ENCODE peak calls at places on chromosomes 11 and 22, in six cellular contexts. H is suprapubic skin; N is hepatocyte; V is uterus; J is heart left ventricle; U is naive thymus-derived CD4-positive, alpha-beta T cell. W is an unnamed sample. For H3K4me1, the result is how much of the 10 kb centered on the place peaks cover.

GRCh38 chr22:38843716-38844660 is at the start of gene NPTXR:
- DNase-seq in J (peak), U (peak), N (peak), H (no peak), V (no peak), W (peak)

GRCh38 chr11:86558219-86558618 is 114.2 kb downstream of the ME3 start:
- DNase-seq in H (no peak), J (no peak), N (no peak), U (no peak), V (no peak), W (no peak)

GRCh38 chr22:41197808-41198585 is 7.1 kb upstream of the L3MBTL2 start:
- DNase-seq in H (no peak), U (peak), J (peak), N (peak), V (no peak), W (peak)

GRCh38 chr22:22716136-22716535 is 71.7 kb downstream of the GGTLC2 start:
- DNase-seq in J (no peak), N (no peak), U (no peak), H (no peak), V (no peak), W (no peak)

GRCh38 chr22:20112623-20113511 is 3.0 kb upstream of the RANBP1 start:
- DNase-seq in V (no peak), N (no peak), J (no peak), U (no peak), H (no peak), W (no peak)

GRCh38 chr11:33941637-33942160 is 49.8 kb upstream of the LMO2 start:
- DNase-seq in N (no peak), U (no peak), H (no peak), V (peak), J (peak), W (no peak)

GRCh38 chr11:10443152-10443551 is 11.9 kb upstream of the AMPD3 start:
- DNase-seq in N (no peak), H (no peak), J (no peak), U (no peak), V (no peak), W (no peak)

GRCh38 chr11:74157169-74157568 is 13.6 kb downstream of the C2CD3 start:
- DNase-seq in V (no peak), J (no peak), U (no peak), N (no peak), H (no peak), W (no peak)

GRCh38 chr22:39689421-39689820 is 118.9 kb downstream of the CACNA1I start:
- DNase-seq in V (no peak), U (no peak), H (no peak), J (no peak), N (no peak), W (no peak)

GRCh38 chr11:87840786-87841185 is 334.5 kb downstream of the RAB38 start:
- DNase-seq in U (no peak), H (no peak), J (no peak), V (no peak), N (no peak), W (peak)

GRCh38 chr22:49015993-49016908 is 811.4 kb downstream of the BRD1 start:
- DNase-seq in U (no peak), J (peak), N (no peak), H (peak), V (peak), W (no peak)

GRCh38 chr11:72758690-72759389 is 6.6 kb upstream of the ARAP1 start:
- DNase-seq in J (peak), V (peak), U (no peak), N (peak), H (no peak), W (peak)

GRCh38 chr11:9600651-9601040 is 27.2 kb downstream of the WEE1 start:
- DNase-seq in J (no peak), N (peak), U (no peak), H (peak), V (no peak), W (no peak)

GRCh38 chr11:34614334-34615113 is 6.4 kb upstream of the EHF start:
- DNase-seq in H (no peak), N (no peak), J (no peak), V (no peak), U (no peak), W (no peak)

GRCh38 chr22:19720150-19720827 is 3.0 kb upstream of the GP1BB start:
- DNase-seq in N (no peak), J (no peak), U (no peak), V (no peak), H (no peak), W (no peak)

GRCh38 chr11:109527496-109527895 is 105.5 kb downstream of the C11orf87 start:
- DNase-seq in J (no peak), U (no peak), N (no peak), V (no peak), H (no peak), W (no peak)

GRCh38 chr11:127345819-127346459 is 345.4 kb upstream of the KIRREL3 start:
- DNase-seq in U (peak), J (no peak), V (no peak), H (no peak), N (peak), W (peak)

GRCh38 chr11:106998126-106998525 is 20.1 kb downstream of the GUCY1A2 start:
- DNase-seq in U (no peak), V (no peak), J (no peak), H (no peak), N (no peak), W (no peak)

GRCh38 chr11:133892126-133892525 is 46.8 kb upstream of the SPATA19 start:
- DNase-seq in N (no peak), U (no peak), V (no peak), J (no peak), H (peak), W (no peak)

GRCh38 chr22:27828214-27828587 is 26.6 kb upstream of the MN1 start:
- DNase-seq in V (no peak), J (no peak), N (no peak), H (no peak), U (no peak), W (no peak)

GRCh38 chr22:37089451-37089850 is 20.1 kb downstream of the TMPRSS6 start:
- DNase-seq in J (no peak), N (no peak), V (no peak), U (no peak), H (no peak), W (no peak)

GRCh38 chr11:100188137-100188783 is 498.8 kb upstream of the ARHGAP42 start:
- DNase-seq in H (no peak), J (no peak), V (no peak), N (no peak), U (no peak), W (no peak)

GRCh38 chr22:17912942-17913704 is 111.2 kb downstream of the MICAL3 start:
- DNase-seq in J (no peak), V (no peak), U (no peak), H (no peak), N (no peak), W (peak)

GRCh38 chr22:17913705-17914282 is 110.6 kb downstream of the MICAL3 start:
- DNase-seq in N (no peak), J (no peak), V (no peak), H (no peak), U (no peak), W (no peak)

GRCh38 chr22:17910561-17911311 is 113.6 kb downstream of the MICAL3 start:
- DNase-seq in H (no peak), N (peak), J (peak), U (no peak), V (peak), W (peak)

GRCh38 chr22:17911312-17911705 is 113.1 kb downstream of the MICAL3 start:
- DNase-seq in N (no peak), U (no peak), H (no peak), J (no peak), V (no peak), W (no peak)

DNA sequence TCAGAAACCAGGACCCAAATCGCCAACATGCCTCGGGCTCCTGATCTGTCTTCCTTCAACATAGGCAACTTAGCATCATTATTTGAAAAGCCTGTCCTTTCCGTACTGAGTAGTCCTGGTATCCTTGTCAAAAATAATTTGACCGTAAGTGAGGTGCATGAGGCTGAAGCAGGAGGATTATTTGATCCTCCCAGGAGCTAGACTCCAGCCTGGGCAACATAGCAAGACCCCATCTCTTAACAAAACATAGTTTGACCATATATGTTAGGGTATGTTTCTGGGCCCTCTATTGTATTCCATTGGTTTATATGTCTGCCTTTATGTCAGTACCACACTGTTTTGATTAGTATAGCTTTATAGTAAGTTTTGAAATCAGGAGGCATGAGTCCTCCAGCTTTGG is 112.5 kb downstream of the MICAL3 start:
- DNase-seq in H (no peak), N (no peak), J (no peak), V (no peak), U (no peak), W (no peak)
- H3K4me1 ChIP-seq in H (under half), N (under half), J (under half), V (under half), U (under half), W (under half)

DNA sequence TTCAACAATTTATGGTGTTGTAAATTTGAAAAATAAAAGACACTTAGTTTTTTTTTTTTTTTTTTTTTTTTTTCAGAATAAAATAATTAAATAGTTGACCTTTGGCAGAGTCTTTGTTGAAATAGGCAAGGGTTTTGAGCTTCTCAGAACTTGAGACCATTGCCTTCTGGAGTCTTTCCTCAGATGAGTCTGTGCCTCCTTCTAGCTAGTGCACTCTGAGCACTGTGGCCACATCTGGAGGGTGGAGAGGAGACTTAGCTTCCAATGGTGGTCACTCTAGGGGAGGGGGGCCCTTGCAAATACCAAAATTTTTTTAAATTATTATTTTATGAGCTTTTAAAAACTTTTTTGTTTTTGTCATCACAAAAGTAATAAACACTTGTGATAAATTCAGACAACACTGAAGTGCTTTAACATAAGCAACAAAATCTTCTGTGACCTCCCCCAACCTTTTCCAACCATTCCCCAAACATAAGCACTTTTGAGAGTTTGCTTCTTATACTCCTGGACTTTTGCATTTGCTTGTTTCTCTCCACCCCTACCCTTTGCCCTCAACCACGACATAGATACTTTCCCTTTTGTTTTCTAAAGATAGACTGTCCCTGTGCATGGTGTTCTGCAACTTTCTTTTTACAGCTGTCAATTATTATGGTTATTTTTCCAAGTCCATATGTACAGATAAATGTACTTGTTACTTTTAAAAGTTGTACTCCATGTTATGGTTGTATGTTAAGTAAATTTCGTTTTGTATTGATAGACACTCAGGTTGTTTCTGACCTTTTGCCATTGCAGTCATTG is 41.1 kb downstream of the BMAL1 start:
- DNase-seq in H (no peak), U (no peak), N (no peak), J (no peak), V (no peak), W (no peak)
- H3K4me3 ChIP-seq in H (no peak), U (no peak), N (no peak), J (no peak), V (no peak), W (no peak)

GRCh38 chr11:95284057-95285052 is 53.4 kb upstream of the SESN3 start:
- DNase-seq in H (no peak), N (no peak), V (no peak), J (no peak), U (no peak), W (no peak)
- H3K27ac ChIP-seq in H (peak), N (peak), V (no peak), J (no peak), U (no peak), W (no peak)

GRCh38 chr22:17943533-17944204 is 80.7 kb downstream of the MICAL3 start:
- DNase-seq in H (peak), U (no peak), V (no peak), N (no peak), J (no peak), W (no peak)

GRCh38 chr22:17944205-17944725 is 80.1 kb downstream of the MICAL3 start:
- DNase-seq in V (no peak), H (peak), U (no peak), J (no peak), N (no peak), W (no peak)

GRCh38 chr22:17939579-17939978 is 84.8 kb downstream of the MICAL3 start:
- DNase-seq in V (no peak), U (no peak), J (no peak), H (no peak), N (no peak), W (no peak)

GRCh38 chr22:17942721-17943120 is 81.6 kb downstream of the MICAL3 start:
- DNase-seq in H (no peak), J (peak), V (no peak), N (no peak), U (no peak), W (no peak)

DNA sequence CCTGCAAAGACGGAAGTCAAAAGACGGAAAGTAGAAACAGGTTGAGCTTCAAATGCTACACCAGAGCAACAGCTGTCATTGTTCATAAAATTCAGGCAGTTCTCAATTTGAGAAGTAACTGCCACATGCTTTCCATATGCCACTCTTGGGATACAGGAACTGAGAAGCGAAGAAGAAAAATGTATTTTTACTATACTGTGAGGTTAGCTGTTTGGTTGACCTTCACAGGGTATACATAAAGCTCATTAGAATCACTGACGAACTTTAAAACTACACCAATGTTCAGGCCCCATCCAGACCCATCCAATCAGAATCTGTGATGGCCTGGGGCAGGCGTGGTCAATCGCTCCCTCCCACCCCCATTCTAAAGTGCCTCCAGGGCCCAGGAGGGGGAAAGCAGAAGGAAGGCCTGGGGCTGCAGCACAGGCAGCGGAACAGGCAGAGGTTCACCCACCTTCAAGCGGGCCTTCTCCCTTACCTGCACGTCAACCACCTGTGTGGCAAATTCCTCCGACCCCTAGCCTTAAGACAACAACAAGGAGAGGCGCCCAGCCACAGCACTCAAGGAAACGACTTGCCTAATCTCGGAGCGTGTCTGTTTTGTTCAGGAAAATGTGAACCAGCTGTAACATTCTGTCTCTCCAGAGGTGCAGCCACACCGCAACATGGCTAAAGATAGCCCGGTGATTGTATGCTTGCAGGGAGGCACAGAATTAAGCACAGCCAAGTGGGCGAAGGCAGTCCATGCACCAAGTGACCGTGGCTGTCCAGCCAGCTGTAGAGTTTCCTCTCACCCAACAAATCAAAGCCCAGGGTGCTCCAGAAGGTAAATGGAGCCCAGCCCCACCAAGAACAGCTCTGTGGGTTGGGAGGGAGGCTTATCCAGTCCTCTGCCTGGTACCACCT is 82.6 kb downstream of the MICAL3 start:
- DNase-seq in V (no peak), U (no peak), J (peak), N (no peak), H (peak), W (no peak)
- H3K4me1 ChIP-seq in V (under half), U (under half), J (under half), N (under half), H (half or more), W (under half)

DNA sequence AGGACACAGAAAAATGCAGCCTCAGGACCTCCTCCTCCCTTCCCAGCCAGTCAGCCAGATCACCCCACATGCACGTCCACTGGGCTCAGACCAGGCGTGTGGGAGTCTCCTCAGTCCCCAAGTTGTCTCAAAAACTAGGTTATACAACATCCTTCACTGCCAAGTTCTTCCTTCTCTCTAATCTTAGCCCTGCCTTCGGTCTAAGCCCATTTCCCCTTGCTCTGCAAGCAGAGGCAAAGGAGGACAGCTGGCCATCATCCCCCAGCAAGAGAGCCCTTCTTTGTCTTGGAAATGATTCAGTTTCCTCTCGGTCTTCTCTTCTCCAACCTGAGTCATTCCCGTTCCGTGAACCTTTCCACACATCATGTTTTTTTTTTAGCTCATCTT is 14.0 kb upstream of the NRGN start:
- DNase-seq in J (no peak), H (no peak), U (no peak), V (no peak), N (no peak), W (no peak)
- H3K4me3 ChIP-seq in J (no peak), H (no peak), U (no peak), V (no peak), N (no peak), W (no peak)

GRCh38 chr11:93547028-93547427 is 3.8 kb upstream of the SMCO4 start:
- DNase-seq in V (no peak), U (no peak), H (no peak), N (no peak), J (no peak), W (no peak)

GRCh38 chr11:93549986-93550385 is 6.8 kb upstream of the SMCO4 start:
- DNase-seq in H (no peak), U (no peak), V (no peak), N (no peak), J (no peak), W (no peak)

GRCh38 chr11:93547768-93548167 is 4.6 kb upstream of the SMCO4 start:
- DNase-seq in U (no peak), H (no peak), V (no peak), N (no peak), J (no peak), W (no peak)

GRCh38 chr11:93548679-93549319 is 5.6 kb upstream of the SMCO4 start:
- DNase-seq in J (no peak), V (no peak), N (no peak), U (no peak), H (no peak), W (no peak)

DNA sequence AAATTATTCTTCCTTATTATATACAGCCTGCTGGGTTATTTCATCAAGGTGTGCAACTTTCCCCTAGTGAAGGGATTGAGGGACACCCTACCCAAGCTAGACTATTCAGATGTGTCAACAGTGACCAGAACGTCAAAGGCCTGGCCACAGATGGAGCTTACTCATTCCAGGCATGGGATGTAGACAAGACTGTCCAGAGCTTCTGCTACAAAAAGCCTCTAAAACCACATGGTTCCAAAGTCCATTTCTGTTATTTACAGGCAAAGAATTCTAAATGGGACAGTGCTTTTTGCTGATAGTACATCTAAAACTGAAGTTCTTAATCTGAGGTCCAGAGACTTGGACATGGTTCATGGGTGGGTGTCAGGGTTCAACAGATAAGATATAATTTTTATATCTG is 9.7 kb upstream of the SMCO4 start:
- DNase-seq in V (no peak), N (peak), H (no peak), J (no peak), U (no peak), W (no peak)
- H3K27ac ChIP-seq in V (no peak), N (no peak), H (no peak), J (no peak), U (no peak), W (no peak)

GRCh38 chr11:57305523-57305922 is 19.2 kb downstream of the TNKS1BP1 start:
- DNase-seq in V (no peak), U (no peak), H (no peak), J (no peak), N (no peak), W (no peak)
- H3K4me1 ChIP-seq in V (under half), U (under half), H (half or more), J (under half), N (under half), W (under half)

W was measured in SJCRH30.